ENCODE peak calls at places on chromosomes 4 and X, in four cellular contexts. C, L, D and Z are unnamed samples.

GRCh38 chrX:150625107-150625506 is 56.7 kb downstream of the MTM1 start:
- DNase-seq in C (no peak), L (no peak), D (no peak), Z (no peak)

GRCh38 chr4:94160774-94161173 is 46.9 kb upstream of the SMARCAD1 start:
- DNase-seq in C (no peak), L (no peak), D (no peak), Z (no peak)

GRCh38 chrX:37684426-37684825 is 1.2 kb upstream of the XK start:
- DNase-seq in C (no peak), L (no peak), D (no peak), Z (no peak)

GRCh38 chr4:175412744-175413143 is 399.3 kb downstream of the GPM6A start:
- DNase-seq in C (no peak), L (no peak), D (no peak), Z (no peak)

GRCh38 chr4:67929447-67929846 is 33.8 kb downstream of the TMPRSS11A start:
- DNase-seq in C (no peak), L (no peak), D (no peak), Z (no peak)

GRCh38 chr4:106670911-106671310 is 302.3 kb upstream of the GIMD1 start:
- DNase-seq in C (no peak), L (no peak), D (no peak), Z (no peak)

GRCh38 chr4:147488551-147488950 is 7.7 kb downstream of the EDNRA start:
- DNase-seq in C (no peak), L (no peak), D (no peak), Z (no peak)

GRCh38 chrX:130771648-130772312 is 131.2 kb downstream of the ENOX2 start:
- DNase-seq in C (no peak), L (no peak), D (no peak), Z (no peak)

GRCh38 chr4:120591038-120591437 is 331.5 kb downstream of the PRDM5 start:
- DNase-seq in C (no peak), L (no peak), D (no peak), Z (no peak)

GRCh38 chr4:34723606-34724005 is 1520.7 kb downstream of the ARAP2 start:
- DNase-seq in C (no peak), L (no peak), D (no peak), Z (no peak)

GRCh38 chr4:41567186-41567585 is 29.2 kb downstream of the LIMCH1 start:
- DNase-seq in C (no peak), L (no peak), D (no peak), Z (no peak)

GRCh38 chr4:67861513-67861912 is 22.3 kb downstream of the TMPRSS11D start:
- DNase-seq in C (no peak), L (no peak), D (no peak), Z (no peak)

GRCh38 chrX:65668362-65669310 is 1.2 kb downstream of the MSN start:
- DNase-seq in C (peak), L (peak), D (no peak), Z (peak)

GRCh38 chrX:23505531-23506303 is 161.6 kb upstream of the PRDX4 start:
- DNase-seq in C (no peak), L (no peak), D (no peak), Z (no peak)

GRCh38 chr4:181701219-181701618 is 542.0 kb upstream of the TENM3 start:
- DNase-seq in C (no peak), L (no peak), D (no peak), Z (no peak)

GRCh38 chr4:80071643-80072606 is 1.1 kb downstream of the ANTXR2 start:
- DNase-seq in C (peak), L (peak), D (peak), Z (peak)

GRCh38 chrX:47193475-47194241 is at the start of gene UBA1:
- DNase-seq in C (peak), L (peak), D (peak), Z (peak)

GRCh38 chr4:173436149-173436579 is 37.2 kb upstream of the SCRG1 start:
- DNase-seq in C (no peak), L (no peak), D (no peak), Z (no peak)

GRCh38 chrX:130637591-130637990 is 235.8 kb downstream of the RBMX2 start:
- DNase-seq in C (no peak), L (no peak), D (no peak), Z (no peak)

GRCh38 chr4:136931771-136932170 is 600.5 kb downstream of the PCDH18 start:
- DNase-seq in C (no peak), L (no peak), D (no peak), Z (no peak)

GRCh38 chr4:32776435-32777203 is 2056.4 kb downstream of the PCDH7 start:
- DNase-seq in C (no peak), L (no peak), D (no peak), Z (no peak)

GRCh38 chr4:68344785-68345184 is 5.1 kb downstream of the YTHDC1 start:
- DNase-seq in C (no peak), L (no peak), D (no peak), Z (no peak)

GRCh38 chr4:149347139-149347538 is 468.5 kb downstream of the IQCM start:
- DNase-seq in C (no peak), L (no peak), D (no peak), Z (no peak)

GRCh38 chr4:110480031-110480549 is 4.1 kb downstream of the ENPEP start:
- DNase-seq in C (no peak), L (no peak), D (no peak), Z (no peak)

GRCh38 chrX:41923925-41924693 is 755 bp upstream of the CASK start:
- DNase-seq in C (peak), L (peak), D (no peak), Z (peak)
- H3K27ac ChIP-seq in C (peak), L (peak), D (peak), Z (peak)

GRCh38 chr4:144709793-144710525 is 64.0 kb downstream of the HHIP start:
- DNase-seq in C (peak), L (no peak), D (no peak), Z (no peak)

GRCh38 chr4:144710526-144710912 is 64.6 kb downstream of the HHIP start:
- DNase-seq in C (peak), L (no peak), D (no peak), Z (no peak)

GRCh38 chr4:144705861-144706590 is 60.1 kb downstream of the HHIP start:
- DNase-seq in C (no peak), L (no peak), D (no peak), Z (no peak)

GRCh38 chr4:144711685-144712456 is 65.9 kb downstream of the HHIP start:
- DNase-seq in C (no peak), L (no peak), D (no peak), Z (no peak)

GRCh38 chr4:144709159-144709558 is 63.2 kb downstream of the HHIP start:
- DNase-seq in C (no peak), L (no peak), D (no peak), Z (no peak)
- TF ChIP-seq POLR2A in C (no peak), L (no peak), D (no peak), Z (no peak)

GRCh38 chr4:122894802-122895201 is 27.6 kb downstream of the NUDT6 start:
- DNase-seq in C (no peak), L (no peak), D (no peak), Z (no peak)
- TF ChIP-seq CTCF in C (no peak), L (no peak), D (no peak), Z (no peak)

GRCh38 chrX:110806145-110806544 is 10.5 kb upstream of the CHRDL1 start:
- DNase-seq in C (peak), L (no peak), D (no peak), Z (no peak)
- H3K27ac ChIP-seq in C (no peak), L (no peak), D (no peak), Z (no peak)

GRCh38 chr4:1856920-1857699 is 1.2 kb upstream of the LETM1 start:
- DNase-seq in C (no peak), L (no peak), D (no peak), Z (no peak)

GRCh38 chr4:1854752-1855151 is 1.2 kb downstream of the LETM1 start:
- DNase-seq in C (no peak), L (no peak), D (no peak), Z (no peak)

GRCh38 chr4:1855334-1856070 is 454 bp downstream of the LETM1 start:
- DNase-seq in C (no peak), L (peak), D (no peak), Z (no peak)

GRCh38 chr4:1857931-1858330 is 2.0 kb upstream of the LETM1 start:
- DNase-seq in C (no peak), L (no peak), D (no peak), Z (no peak)

DNA sequence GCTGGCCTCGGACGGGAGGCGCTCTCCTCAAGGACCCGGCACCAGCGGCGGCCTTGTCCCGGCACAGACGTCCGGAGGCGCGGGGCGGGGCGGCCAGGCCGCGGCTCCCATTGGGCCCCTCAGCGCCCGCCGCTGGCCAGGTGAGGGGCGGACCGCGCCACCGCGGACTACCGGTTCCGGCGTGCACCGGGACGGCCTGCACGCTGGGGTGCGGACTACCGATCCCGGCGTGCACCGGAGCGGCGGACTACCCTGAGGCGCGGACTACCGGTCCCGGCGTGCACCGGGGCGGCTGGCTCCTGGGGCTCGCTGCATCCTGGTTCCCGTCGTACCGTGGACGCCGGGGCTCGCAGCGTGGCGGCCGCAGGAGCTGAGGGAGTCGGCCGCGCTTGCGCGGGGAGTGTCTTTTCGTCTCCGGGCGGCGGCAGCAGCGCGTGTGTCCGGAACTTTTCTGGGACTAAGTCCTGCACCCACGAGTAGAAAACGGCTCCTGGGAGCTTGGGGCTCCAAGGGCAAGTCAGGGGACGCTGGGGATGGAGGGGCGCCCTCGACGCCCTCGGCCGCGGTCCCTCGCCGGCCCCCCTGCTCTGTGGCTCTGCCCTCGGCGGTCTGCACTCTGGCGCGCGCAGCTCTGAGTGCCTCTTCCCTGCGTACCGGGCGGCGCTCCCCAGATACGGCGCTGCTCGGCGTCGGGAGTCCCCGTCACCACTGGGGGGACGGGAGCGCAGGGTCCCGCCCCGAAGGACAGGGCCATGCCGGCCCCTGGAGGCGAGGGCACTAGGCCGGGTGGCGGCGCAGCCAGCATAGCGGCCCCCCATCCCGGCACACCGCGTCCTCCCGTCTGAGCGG is at the start of gene LETM1:
- DNase-seq in C (peak), L (peak), D (peak), Z (peak)
- TF ChIP-seq POLR2A in C (peak), L (peak), D (no peak), Z (no peak)

GRCh38 chr4:51842554-51843308 is at the start of gene DCUN1D4:
- DNase-seq in C (peak), L (peak), D (peak), Z (peak)
- TF ChIP-seq CTCF in C (peak), L (peak), D (peak), Z (peak)

GRCh38 chr4:6492027-6492590 is 19.7 kb upstream of the PPP2R2C start:
- DNase-seq in C (no peak), L (no peak), D (no peak), Z (no peak)

GRCh38 chr4:6494431-6495295 is 22.2 kb upstream of the PPP2R2C start:
- DNase-seq in C (no peak), L (no peak), D (no peak), Z (no peak)

GRCh38 chr4:6491235-6491634 is 18.8 kb upstream of the PPP2R2C start:
- DNase-seq in C (no peak), L (no peak), D (no peak), Z (no peak)

GRCh38 chr4:6493668-6494304 is 21.4 kb upstream of the PPP2R2C start:
- DNase-seq in C (no peak), L (no peak), D (no peak), Z (no peak)

DNA sequence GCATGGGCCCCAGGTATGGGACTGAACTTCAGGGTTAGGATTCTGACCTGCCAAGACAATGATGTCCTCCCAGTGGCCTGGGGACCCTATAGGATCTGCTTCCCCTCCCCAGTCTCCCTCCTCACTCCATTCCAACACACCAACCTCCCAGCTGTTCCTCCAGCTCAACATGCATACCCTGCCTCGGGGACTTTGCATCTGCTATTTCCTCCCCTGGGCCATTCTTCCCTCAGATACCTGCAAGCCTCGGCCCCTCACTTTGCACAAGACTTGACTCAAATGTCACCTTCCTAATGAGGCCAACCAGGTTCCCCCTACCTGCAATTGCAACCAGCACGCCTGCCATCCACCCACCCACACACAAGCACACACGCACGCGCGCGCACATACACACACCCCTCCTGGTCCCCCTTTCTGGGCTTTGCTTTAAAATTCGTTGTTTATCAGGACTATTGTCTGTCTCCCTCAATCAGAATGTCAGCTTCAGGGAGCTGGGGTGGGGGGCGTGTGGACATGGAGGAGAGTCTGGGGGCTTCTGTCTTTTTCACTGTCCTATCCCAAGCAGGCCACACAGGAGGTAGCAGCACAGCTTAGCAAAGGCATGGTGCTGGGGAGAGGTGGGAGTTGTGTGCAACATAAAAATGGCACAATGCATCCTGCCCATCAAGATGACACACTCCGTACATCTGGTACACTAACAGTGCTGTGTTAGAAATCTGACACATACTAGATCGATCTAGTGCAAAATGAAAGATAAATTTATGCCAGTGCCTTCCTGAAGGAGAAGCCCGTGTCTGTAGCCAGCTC is 20.6 kb upstream of the PPP2R2C start:
- DNase-seq in C (no peak), L (no peak), D (no peak), Z (no peak)
- H3K27ac ChIP-seq in C (no peak), L (no peak), D (no peak), Z (no peak)

GRCh38 chr4:88247148-88247547 is 37.2 kb downstream of the PPM1K start:
- DNase-seq in C (no peak), L (no peak), D (no peak), Z (no peak)
- TF ChIP-seq POLR2A in C (no peak), L (no peak), D (no peak), Z (no peak)

DNA sequence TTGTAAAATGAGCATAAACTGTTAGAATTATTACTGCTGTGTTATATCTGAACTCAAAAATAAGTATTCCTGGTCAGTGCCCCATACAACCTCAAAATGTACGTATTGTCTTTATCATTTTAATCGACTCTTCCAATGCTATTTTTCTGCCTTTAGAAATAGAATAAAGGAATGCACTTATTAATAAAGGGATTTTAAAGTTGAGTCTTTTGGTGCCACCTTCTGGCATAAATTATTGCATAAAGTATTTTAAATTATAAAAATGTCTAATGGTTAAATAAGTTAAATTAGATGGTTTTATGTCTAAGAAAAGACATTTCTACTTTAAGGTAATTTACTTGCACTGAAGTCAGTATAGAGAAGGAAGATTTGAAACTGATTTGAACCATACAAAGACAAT is 424.0 kb upstream of the NDST4 start:
- DNase-seq in C (no peak), L (no peak), D (no peak), Z (no peak)
- TF ChIP-seq CTCF in C (no peak), L (no peak), D (no peak), Z (no peak)

GRCh38 chr4:40299704-40300336 is 35.3 kb upstream of the CHRNA9 start:
- DNase-seq in C (no peak), L (no peak), D (no peak), Z (peak)
- H3K27ac ChIP-seq in C (no peak), L (peak), D (no peak), Z (no peak)